ENCODE peak calls at places on chromosomes 2 and 18, in five cellular contexts. S is heart left ventricle, A is A549, Y is brain microvascular endothelial cell, G is astrocyte. M is an unnamed sample.

GRCh38 chr2:52629531-52629930 is 1138.1 kb upstream of the CHAC2 start:
- DNase-seq in G (no peak), S (no peak), A (no peak), Y (no peak), M (no peak)

GRCh38 chr2:12169060-12169406 is 422.6 kb downstream of the LPIN1 start:
- DNase-seq in S (peak), Y (peak), A (no peak), G (peak), M (peak)

GRCh38 chr2:147595200-147595599 is 249.6 kb upstream of the ACVR2A start:
- DNase-seq in G (no peak), A (no peak), S (no peak), Y (no peak), M (no peak)

GRCh38 chr2:235051436-235052260 is 99.8 kb downstream of the SH3BP4 start:
- DNase-seq in G (peak), S (no peak), A (no peak), Y (peak), M (no peak)

GRCh38 chr2:188077757-188078156 is 213.9 kb upstream of the GULP1 start:
- DNase-seq in Y (no peak), A (no peak), G (no peak), S (no peak), M (no peak)

GRCh38 chr18:63492851-63493250 is 16.1 kb downstream of the SERPINB5 start:
- DNase-seq in S (no peak), G (no peak), Y (no peak), A (no peak), M (no peak)

GRCh38 chr18:50563376-50563775 is 3.5 kb downstream of the MAPK4 start:
- DNase-seq in A (no peak), G (no peak), Y (no peak), S (no peak), M (no peak)

GRCh38 chr2:218872645-218873358 is 7.8 kb upstream of the WNT10A start:
- DNase-seq in A (no peak), S (no peak), Y (no peak), G (no peak), M (no peak)

GRCh38 chr2:112723556-112723940 is 2.7 kb downstream of the NT5DC4 start:
- DNase-seq in A (no peak), G (no peak), Y (no peak), S (no peak), M (no peak)

DNA sequence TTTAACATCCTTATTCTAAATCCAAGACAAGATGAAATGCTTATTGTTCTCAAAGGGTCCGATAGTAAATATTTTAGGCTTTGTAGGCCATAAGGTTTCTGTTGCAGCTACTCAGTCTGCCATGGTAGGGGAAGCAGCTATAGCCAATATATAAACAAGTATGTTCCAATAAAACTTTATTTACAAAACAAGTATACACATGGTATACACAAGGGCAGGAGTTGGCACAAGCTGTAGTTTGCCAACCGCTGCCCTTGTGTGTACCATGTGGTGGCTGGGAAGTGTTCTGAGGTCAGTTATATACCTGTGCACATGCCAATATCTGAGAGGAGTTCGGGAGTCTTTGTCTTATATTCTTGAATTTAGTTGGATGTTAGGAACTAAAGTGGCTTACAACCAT is 126.0 kb upstream of the DNMT3A start:
- DNase-seq in S (no peak), G (no peak), Y (no peak), A (no peak), M (no peak)
- TF ChIP-seq CTCF in S (no peak), G (no peak), Y (no peak), A (no peak), M (no peak)

GRCh38 chr2:111156529-111156928 is 35.8 kb downstream of the BCL2L11 start:
- DNase-seq in A (no peak), Y (no peak), S (no peak), G (no peak), M (no peak)

GRCh38 chr2:111154758-111155157 is 34.0 kb downstream of the BCL2L11 start:
- DNase-seq in G (no peak), S (no peak), A (no peak), Y (no peak), M (no peak)

GRCh38 chr2:111157798-111158197 is 37.1 kb downstream of the BCL2L11 start:
- DNase-seq in S (no peak), G (no peak), A (no peak), Y (no peak), M (no peak)

GRCh38 chr2:111157071-111157661 is 36.5 kb downstream of the BCL2L11 start:
- DNase-seq in A (no peak), Y (no peak), S (no peak), G (no peak), M (no peak)

GRCh38 chr2:111155610-111156009 is 34.9 kb downstream of the BCL2L11 start:
- DNase-seq in G (peak), Y (no peak), A (no peak), S (no peak), M (peak)
- H3K4me3 ChIP-seq in G (no peak), Y (no peak), A (no peak), S (no peak), M (no peak)

GRCh38 chr2:207716061-207716460 is 4.6 kb downstream of the CCNYL1 start:
- DNase-seq in A (no peak), S (no peak), G (no peak), Y (no peak), M (no peak)
- TF ChIP-seq CTCF in A (no peak), S (no peak), G (no peak), Y (no peak), M (no peak)

GRCh38 chr2:200155652-200156051 is 150.8 kb upstream of the SPATS2L start:
- DNase-seq in Y (no peak), G (no peak), S (no peak), A (no peak), M (no peak)
- H3K4me3 ChIP-seq in Y (no peak), G (no peak), S (no peak), A (no peak), M (no peak)

GRCh38 chr2:190948671-190949070 is 65.3 kb downstream of the STAT1 start:
- DNase-seq in S (no peak), Y (peak), G (peak), A (no peak), M (peak)

GRCh38 chr2:190947139-190947538 is 66.5 kb downstream of the GLS start:
- DNase-seq in Y (peak), S (no peak), G (peak), A (peak), M (no peak)

GRCh38 chr2:190943706-190944105 is 63.1 kb downstream of the GLS start:
- DNase-seq in Y (no peak), A (no peak), G (no peak), S (no peak), M (no peak)

GRCh38 chr2:190950566-190950991 is 63.4 kb downstream of the STAT1 start:
- DNase-seq in G (no peak), S (no peak), A (no peak), Y (no peak), M (no peak)

GRCh38 chr2:190947711-190948251 is 66.2 kb downstream of the STAT1 start:
- DNase-seq in G (peak), S (no peak), A (peak), Y (peak), M (peak)
- TF ChIP-seq CTCF in G (peak), S (peak), A (peak), Y (peak), M (no peak)

DNA sequence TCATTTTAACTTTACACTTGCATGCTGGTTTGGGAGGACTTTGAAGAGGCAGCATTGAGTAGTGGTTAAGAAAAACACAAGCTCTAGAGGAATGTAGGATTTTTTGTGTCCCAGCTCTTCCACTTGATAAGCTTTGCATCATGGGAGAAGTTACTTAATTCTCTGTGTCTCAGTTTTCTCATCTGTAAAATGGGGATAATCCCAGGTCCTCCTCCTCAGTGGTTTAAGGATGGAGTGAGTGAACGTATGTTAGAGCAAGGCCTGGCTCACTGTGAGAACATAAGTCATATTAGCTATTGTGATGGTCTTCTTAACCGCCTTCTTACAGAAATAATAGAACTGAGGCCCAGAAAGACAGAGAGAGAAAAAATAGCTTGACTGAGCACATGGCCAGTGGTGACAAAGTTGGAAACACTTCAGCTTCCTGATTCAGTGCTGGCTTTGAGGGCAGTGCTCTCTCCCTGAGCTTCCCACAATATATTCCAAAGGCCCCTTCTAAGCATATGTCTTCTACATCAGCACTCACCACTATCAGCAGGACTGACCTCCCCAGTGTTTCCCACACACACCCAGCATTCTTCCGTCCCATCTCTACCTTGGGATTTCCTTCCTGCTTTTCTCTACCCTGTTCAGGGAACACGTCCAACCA is 214.8 kb upstream of the TNP1 start:
- DNase-seq in A (no peak), G (peak), Y (peak), S (peak), M (no peak)
- H3K4me3 ChIP-seq in A (no peak), G (no peak), Y (no peak), S (no peak), M (no peak)